ENCODE peak calls at places on chromosomes 4 and X, in ten cellular contexts. One of them, this sample, is unnamed.

GRCh38 chr4:113678651-113679050 is 82.9 kb downstream of the CAMK2D start:
- DNase-seq in LHCN-M2: no peak
- DNase-seq in left ventricle myocardium inferior: no peak
- DNase-seq in posterior vena cava: no peak
- DNase-seq in activated naive CD4-positive, alpha-beta T cell: no peak
- DNase-seq in GM03348: peak
- DNase-seq in amniotic stem cell: no peak
- DNase-seq in stromal cell of bone marrow: no peak
- DNase-seq in neuronal stem cell: no peak
- DNase-seq in stimulated activated CD8-positive, alpha-beta memory T cell treated with anti-CD3 and anti-CD28 coated beads, Interleukin-4, amount 100 ng/mL, for 1 hour: no peak
- DNase-seq in this sample: no peak

GRCh38 chrX:135741192-135741715 is 26.7 kb downstream of the CT45A3 start:
- DNase-seq in stimulated activated CD8-positive, alpha-beta memory T cell treated with anti-CD3 and anti-CD28 coated beads, Interleukin-4, amount 100 ng/mL, for 1 hour: no peak
- DNase-seq in stromal cell of bone marrow: no peak
- DNase-seq in posterior vena cava: peak
- DNase-seq in activated naive CD4-positive, alpha-beta T cell: no peak
- DNase-seq in amniotic stem cell: no peak
- DNase-seq in LHCN-M2: no peak
- DNase-seq in GM03348: no peak
- DNase-seq in left ventricle myocardium inferior: no peak
- DNase-seq in neuronal stem cell: no peak
- DNase-seq in this sample: no peak

GRCh38 chr4:147535161-147535560 is 54.3 kb downstream of the EDNRA start:
- DNase-seq in amniotic stem cell: no peak
- DNase-seq in LHCN-M2: no peak
- DNase-seq in left ventricle myocardium inferior: no peak
- DNase-seq in posterior vena cava: no peak
- DNase-seq in activated naive CD4-positive, alpha-beta T cell: no peak
- DNase-seq in GM03348: no peak
- DNase-seq in stromal cell of bone marrow: no peak
- DNase-seq in neuronal stem cell: no peak
- DNase-seq in stimulated activated CD8-positive, alpha-beta memory T cell treated with anti-CD3 and anti-CD28 coated beads, Interleukin-4, amount 100 ng/mL, for 1 hour: no peak
- DNase-seq in this sample: no peak

GRCh38 chrX:38312436-38312835 is 14.9 kb downstream of the RPGR start:
- DNase-seq in stromal cell of bone marrow: peak
- DNase-seq in stimulated activated CD8-positive, alpha-beta memory T cell treated with anti-CD3 and anti-CD28 coated beads, Interleukin-4, amount 100 ng/mL, for 1 hour: no peak
- DNase-seq in left ventricle myocardium inferior: no peak
- DNase-seq in LHCN-M2: peak
- DNase-seq in GM03348: peak
- DNase-seq in activated naive CD4-positive, alpha-beta T cell: no peak
- DNase-seq in amniotic stem cell: peak
- DNase-seq in neuronal stem cell: no peak
- DNase-seq in posterior vena cava: no peak
- DNase-seq in this sample: no peak

GRCh38 chr4:148735432-148736155 is 293.4 kb upstream of the NR3C2 start:
- DNase-seq in stimulated activated CD8-positive, alpha-beta memory T cell treated with anti-CD3 and anti-CD28 coated beads, Interleukin-4, amount 100 ng/mL, for 1 hour: no peak
- DNase-seq in posterior vena cava: no peak
- DNase-seq in neuronal stem cell: no peak
- DNase-seq in amniotic stem cell: no peak
- DNase-seq in LHCN-M2: no peak
- DNase-seq in GM03348: no peak
- DNase-seq in activated naive CD4-positive, alpha-beta T cell: no peak
- DNase-seq in left ventricle myocardium inferior: no peak
- DNase-seq in stromal cell of bone marrow: no peak
- DNase-seq in this sample: no peak

GRCh38 chrX:136880003-136880451 is 498 bp downstream of the RBMX start:
- DNase-seq in stromal cell of bone marrow: no peak
- DNase-seq in GM03348: peak
- DNase-seq in posterior vena cava: no peak
- DNase-seq in stimulated activated CD8-positive, alpha-beta memory T cell treated with anti-CD3 and anti-CD28 coated beads, Interleukin-4, amount 100 ng/mL, for 1 hour: peak
- DNase-seq in LHCN-M2: peak
- DNase-seq in activated naive CD4-positive, alpha-beta T cell: peak
- DNase-seq in amniotic stem cell: no peak
- DNase-seq in left ventricle myocardium inferior: peak
- DNase-seq in neuronal stem cell: no peak
- DNase-seq in this sample: peak

GRCh38 chr4:139887378-139887801 is 221.8 kb downstream of the MGST2 start:
- DNase-seq in stromal cell of bone marrow: no peak
- DNase-seq in activated naive CD4-positive, alpha-beta T cell: no peak
- DNase-seq in amniotic stem cell: no peak
- DNase-seq in GM03348: no peak
- DNase-seq in neuronal stem cell: no peak
- DNase-seq in LHCN-M2: peak
- DNase-seq in posterior vena cava: no peak
- DNase-seq in stimulated activated CD8-positive, alpha-beta memory T cell treated with anti-CD3 and anti-CD28 coated beads, Interleukin-4, amount 100 ng/mL, for 1 hour: no peak
- DNase-seq in left ventricle myocardium inferior: no peak
- DNase-seq in this sample: no peak

GRCh38 chr4:89283226-89283974 is 24.2 kb downstream of the GPRIN3 start:
- DNase-seq in activated naive CD4-positive, alpha-beta T cell: no peak
- DNase-seq in amniotic stem cell: no peak
- DNase-seq in stimulated activated CD8-positive, alpha-beta memory T cell treated with anti-CD3 and anti-CD28 coated beads, Interleukin-4, amount 100 ng/mL, for 1 hour: no peak
- DNase-seq in neuronal stem cell: no peak
- DNase-seq in stromal cell of bone marrow: no peak
- DNase-seq in left ventricle myocardium inferior: no peak
- DNase-seq in LHCN-M2: peak
- DNase-seq in posterior vena cava: no peak
- DNase-seq in GM03348: no peak
- DNase-seq in this sample: peak

GRCh38 chr4:149980941-149981340 is 97.3 kb upstream of the DCLK2 start:
- DNase-seq in GM03348: peak
- DNase-seq in stromal cell of bone marrow: peak
- DNase-seq in LHCN-M2: peak
- DNase-seq in posterior vena cava: no peak
- DNase-seq in stimulated activated CD8-positive, alpha-beta memory T cell treated with anti-CD3 and anti-CD28 coated beads, Interleukin-4, amount 100 ng/mL, for 1 hour: peak
- DNase-seq in left ventricle myocardium inferior: peak
- DNase-seq in activated naive CD4-positive, alpha-beta T cell: peak
- DNase-seq in neuronal stem cell: peak
- DNase-seq in amniotic stem cell: peak
- DNase-seq in this sample: no peak

GRCh38 chrX:17689971-17690409 is 47.3 kb upstream of the SCML1 start:
- DNase-seq in GM03348: peak
- DNase-seq in activated naive CD4-positive, alpha-beta T cell: no peak
- DNase-seq in amniotic stem cell: peak
- DNase-seq in stromal cell of bone marrow: peak
- DNase-seq in posterior vena cava: no peak
- DNase-seq in stimulated activated CD8-positive, alpha-beta memory T cell treated with anti-CD3 and anti-CD28 coated beads, Interleukin-4, amount 100 ng/mL, for 1 hour: no peak
- DNase-seq in neuronal stem cell: peak
- DNase-seq in left ventricle myocardium inferior: no peak
- DNase-seq in LHCN-M2: peak
- DNase-seq in this sample: no peak

GRCh38 chr4:77201343-77201742 is 44.3 kb downstream of the CCNG2 start:
- DNase-seq in GM03348: no peak
- DNase-seq in amniotic stem cell: no peak
- DNase-seq in neuronal stem cell: no peak
- DNase-seq in activated naive CD4-positive, alpha-beta T cell: no peak
- DNase-seq in left ventricle myocardium inferior: no peak
- DNase-seq in LHCN-M2: no peak
- DNase-seq in posterior vena cava: no peak
- DNase-seq in stimulated activated CD8-positive, alpha-beta memory T cell treated with anti-CD3 and anti-CD28 coated beads, Interleukin-4, amount 100 ng/mL, for 1 hour: no peak
- DNase-seq in stromal cell of bone marrow: no peak
- DNase-seq in this sample: no peak

GRCh38 chrX:136747003-136747986 is 33.4 kb downstream of the ARHGEF6 start:
- DNase-seq in activated naive CD4-positive, alpha-beta T cell: no peak
- DNase-seq in neuronal stem cell: no peak
- DNase-seq in LHCN-M2: peak
- DNase-seq in posterior vena cava: no peak
- DNase-seq in GM03348: no peak
- DNase-seq in amniotic stem cell: no peak
- DNase-seq in stromal cell of bone marrow: no peak
- DNase-seq in left ventricle myocardium inferior: no peak
- DNase-seq in stimulated activated CD8-positive, alpha-beta memory T cell treated with anti-CD3 and anti-CD28 coated beads, Interleukin-4, amount 100 ng/mL, for 1 hour: no peak
- DNase-seq in this sample: no peak

GRCh38 chr4:33780952-33781655 is 2463.2 kb downstream of the ARAP2 start:
- DNase-seq in neuronal stem cell: no peak
- DNase-seq in GM03348: peak
- DNase-seq in posterior vena cava: no peak
- DNase-seq in stromal cell of bone marrow: peak
- DNase-seq in LHCN-M2: peak
- DNase-seq in amniotic stem cell: peak
- DNase-seq in activated naive CD4-positive, alpha-beta T cell: no peak
- DNase-seq in stimulated activated CD8-positive, alpha-beta memory T cell treated with anti-CD3 and anti-CD28 coated beads, Interleukin-4, amount 100 ng/mL, for 1 hour: no peak
- DNase-seq in left ventricle myocardium inferior: no peak
- DNase-seq in this sample: no peak

GRCh38 chr4:127875791-127876190 is 4.9 kb upstream of the PLK4 start:
- DNase-seq in neuronal stem cell: no peak
- DNase-seq in activated naive CD4-positive, alpha-beta T cell: no peak
- DNase-seq in amniotic stem cell: no peak
- DNase-seq in posterior vena cava: no peak
- DNase-seq in GM03348: peak
- DNase-seq in left ventricle myocardium inferior: no peak
- DNase-seq in stromal cell of bone marrow: no peak
- DNase-seq in stimulated activated CD8-positive, alpha-beta memory T cell treated with anti-CD3 and anti-CD28 coated beads, Interleukin-4, amount 100 ng/mL, for 1 hour: no peak
- DNase-seq in LHCN-M2: no peak
- DNase-seq in this sample: no peak

GRCh38 chr4:119289313-119289712 is 32.6 kb downstream of the FABP2 start:
- DNase-seq in amniotic stem cell: no peak
- DNase-seq in posterior vena cava: no peak
- DNase-seq in stromal cell of bone marrow: no peak
- DNase-seq in left ventricle myocardium inferior: no peak
- DNase-seq in stimulated activated CD8-positive, alpha-beta memory T cell treated with anti-CD3 and anti-CD28 coated beads, Interleukin-4, amount 100 ng/mL, for 1 hour: no peak
- DNase-seq in LHCN-M2: no peak
- DNase-seq in GM03348: no peak
- DNase-seq in neuronal stem cell: no peak
- DNase-seq in activated naive CD4-positive, alpha-beta T cell: no peak
- DNase-seq in this sample: no peak

GRCh38 chr4:10345381-10345784 is 111.8 kb downstream of the ZNF518B start:
- DNase-seq in posterior vena cava: no peak
- DNase-seq in stromal cell of bone marrow: no peak
- DNase-seq in LHCN-M2: no peak
- DNase-seq in GM03348: no peak
- DNase-seq in left ventricle myocardium inferior: no peak
- DNase-seq in stimulated activated CD8-positive, alpha-beta memory T cell treated with anti-CD3 and anti-CD28 coated beads, Interleukin-4, amount 100 ng/mL, for 1 hour: no peak
- DNase-seq in neuronal stem cell: no peak
- DNase-seq in activated naive CD4-positive, alpha-beta T cell: no peak
- DNase-seq in amniotic stem cell: no peak
- DNase-seq in this sample: no peak

GRCh38 chrX:20857746-20858145 is 516.5 kb upstream of the CNKSR2 start:
- DNase-seq in stimulated activated CD8-positive, alpha-beta memory T cell treated with anti-CD3 and anti-CD28 coated beads, Interleukin-4, amount 100 ng/mL, for 1 hour: no peak
- DNase-seq in left ventricle myocardium inferior: no peak
- DNase-seq in stromal cell of bone marrow: peak
- DNase-seq in posterior vena cava: no peak
- DNase-seq in LHCN-M2: peak
- DNase-seq in GM03348: peak
- DNase-seq in activated naive CD4-positive, alpha-beta T cell: no peak
- DNase-seq in amniotic stem cell: no peak
- DNase-seq in neuronal stem cell: peak
- DNase-seq in this sample: no peak

GRCh38 chr4:157043131-157043530 is 32.8 kb upstream of the GLRB start:
- DNase-seq in left ventricle myocardium inferior: no peak
- DNase-seq in GM03348: peak
- DNase-seq in neuronal stem cell: peak
- DNase-seq in amniotic stem cell: no peak
- DNase-seq in posterior vena cava: no peak
- DNase-seq in LHCN-M2: peak
- DNase-seq in activated naive CD4-positive, alpha-beta T cell: no peak
- DNase-seq in stimulated activated CD8-positive, alpha-beta memory T cell treated with anti-CD3 and anti-CD28 coated beads, Interleukin-4, amount 100 ng/mL, for 1 hour: no peak
- DNase-seq in stromal cell of bone marrow: no peak
- DNase-seq in this sample: no peak

GRCh38 chr4:73335717-73336116 is 68.4 kb upstream of the ALB start:
- DNase-seq in LHCN-M2: no peak
- DNase-seq in activated naive CD4-positive, alpha-beta T cell: no peak
- DNase-seq in posterior vena cava: no peak
- DNase-seq in amniotic stem cell: no peak
- DNase-seq in GM03348: no peak
- DNase-seq in left ventricle myocardium inferior: no peak
- DNase-seq in neuronal stem cell: no peak
- DNase-seq in stimulated activated CD8-positive, alpha-beta memory T cell treated with anti-CD3 and anti-CD28 coated beads, Interleukin-4, amount 100 ng/mL, for 1 hour: no peak
- DNase-seq in stromal cell of bone marrow: no peak
- DNase-seq in this sample: no peak

GRCh38 chrX:140672840-140673731 is 36.5 kb upstream of the LINC00632 start:
- DNase-seq in activated naive CD4-positive, alpha-beta T cell: no peak
- DNase-seq in posterior vena cava: no peak
- DNase-seq in LHCN-M2: no peak
- DNase-seq in stimulated activated CD8-positive, alpha-beta memory T cell treated with anti-CD3 and anti-CD28 coated beads, Interleukin-4, amount 100 ng/mL, for 1 hour: no peak
- DNase-seq in amniotic stem cell: no peak
- DNase-seq in neuronal stem cell: no peak
- DNase-seq in GM03348: no peak
- DNase-seq in stromal cell of bone marrow: no peak
- DNase-seq in left ventricle myocardium inferior: no peak
- DNase-seq in this sample: no peak

GRCh38 chr4:25863906-25864418 is 1.2 kb upstream of the SEL1L3 start:
- DNase-seq in stimulated activated CD8-positive, alpha-beta memory T cell treated with anti-CD3 and anti-CD28 coated beads, Interleukin-4, amount 100 ng/mL, for 1 hour: no peak
- DNase-seq in stromal cell of bone marrow: no peak
- DNase-seq in left ventricle myocardium inferior: no peak
- DNase-seq in posterior vena cava: no peak
- DNase-seq in LHCN-M2: no peak
- DNase-seq in activated naive CD4-positive, alpha-beta T cell: no peak
- DNase-seq in GM03348: no peak
- DNase-seq in neuronal stem cell: no peak
- DNase-seq in amniotic stem cell: no peak
- DNase-seq in this sample: no peak

GRCh38 chr4:180832086-180832485 is 1411.1 kb upstream of the TENM3 start:
- DNase-seq in neuronal stem cell: no peak
- DNase-seq in activated naive CD4-positive, alpha-beta T cell: no peak
- DNase-seq in LHCN-M2: peak
- DNase-seq in GM03348: no peak
- DNase-seq in amniotic stem cell: no peak
- DNase-seq in left ventricle myocardium inferior: no peak
- DNase-seq in stimulated activated CD8-positive, alpha-beta memory T cell treated with anti-CD3 and anti-CD28 coated beads, Interleukin-4, amount 100 ng/mL, for 1 hour: no peak
- DNase-seq in stromal cell of bone marrow: no peak
- DNase-seq in posterior vena cava: no peak
- DNase-seq in this sample: no peak

GRCh38 chr4:15198070-15198727 is 195.9 kb downstream of the CPEB2 start:
- DNase-seq in activated naive CD4-positive, alpha-beta T cell: no peak
- DNase-seq in amniotic stem cell: no peak
- DNase-seq in stromal cell of bone marrow: no peak
- DNase-seq in left ventricle myocardium inferior: peak
- DNase-seq in GM03348: no peak
- DNase-seq in posterior vena cava: no peak
- DNase-seq in LHCN-M2: peak
- DNase-seq in stimulated activated CD8-positive, alpha-beta memory T cell treated with anti-CD3 and anti-CD28 coated beads, Interleukin-4, amount 100 ng/mL, for 1 hour: no peak
- DNase-seq in neuronal stem cell: no peak
- DNase-seq in this sample: no peak

GRCh38 chr4:10659251-10659650 is 25.3 kb downstream of the CLNK start:
- DNase-seq in left ventricle myocardium inferior: no peak
- DNase-seq in stimulated activated CD8-positive, alpha-beta memory T cell treated with anti-CD3 and anti-CD28 coated beads, Interleukin-4, amount 100 ng/mL, for 1 hour: no peak
- DNase-seq in neuronal stem cell: no peak
- DNase-seq in posterior vena cava: no peak
- DNase-seq in activated naive CD4-positive, alpha-beta T cell: no peak
- DNase-seq in amniotic stem cell: no peak
- DNase-seq in GM03348: no peak
- DNase-seq in stromal cell of bone marrow: no peak
- DNase-seq in LHCN-M2: no peak
- DNase-seq in this sample: no peak

GRCh38 chr4:88985088-88985779 is 71.8 kb downstream of the FAM13A start:
- DNase-seq in LHCN-M2: peak
- DNase-seq in GM03348: peak
- DNase-seq in activated naive CD4-positive, alpha-beta T cell: no peak
- DNase-seq in amniotic stem cell: no peak
- DNase-seq in left ventricle myocardium inferior: no peak
- DNase-seq in stimulated activated CD8-positive, alpha-beta memory T cell treated with anti-CD3 and anti-CD28 coated beads, Interleukin-4, amount 100 ng/mL, for 1 hour: no peak
- DNase-seq in posterior vena cava: no peak
- DNase-seq in neuronal stem cell: no peak
- DNase-seq in stromal cell of bone marrow: peak
- DNase-seq in this sample: no peak

GRCh38 chr4:24730256-24731001 is 64.9 kb upstream of the SOD3 start:
- DNase-seq in activated naive CD4-positive, alpha-beta T cell: no peak
- DNase-seq in stromal cell of bone marrow: peak
- DNase-seq in left ventricle myocardium inferior: peak
- DNase-seq in stimulated activated CD8-positive, alpha-beta memory T cell treated with anti-CD3 and anti-CD28 coated beads, Interleukin-4, amount 100 ng/mL, for 1 hour: no peak
- DNase-seq in amniotic stem cell: no peak
- DNase-seq in LHCN-M2: peak
- DNase-seq in neuronal stem cell: no peak
- DNase-seq in GM03348: peak
- DNase-seq in posterior vena cava: peak
- DNase-seq in this sample: no peak

GRCh38 chrX:127558811-127559210 is 493.4 kb downstream of the ACTRT1 start:
- DNase-seq in amniotic stem cell: no peak
- DNase-seq in LHCN-M2: no peak
- DNase-seq in stimulated activated CD8-positive, alpha-beta memory T cell treated with anti-CD3 and anti-CD28 coated beads, Interleukin-4, amount 100 ng/mL, for 1 hour: no peak
- DNase-seq in left ventricle myocardium inferior: no peak
- DNase-seq in stromal cell of bone marrow: no peak
- DNase-seq in GM03348: no peak
- DNase-seq in neuronal stem cell: no peak
- DNase-seq in posterior vena cava: no peak
- DNase-seq in activated naive CD4-positive, alpha-beta T cell: no peak
- DNase-seq in this sample: no peak

GRCh38 chr4:86664959-86665358 is 70.8 kb downstream of the PTPN13 start:
- DNase-seq in left ventricle myocardium inferior: no peak
- DNase-seq in stromal cell of bone marrow: peak
- DNase-seq in neuronal stem cell: no peak
- DNase-seq in stimulated activated CD8-positive, alpha-beta memory T cell treated with anti-CD3 and anti-CD28 coated beads, Interleukin-4, amount 100 ng/mL, for 1 hour: no peak
- DNase-seq in amniotic stem cell: no peak
- DNase-seq in posterior vena cava: no peak
- DNase-seq in activated naive CD4-positive, alpha-beta T cell: no peak
- DNase-seq in LHCN-M2: peak
- DNase-seq in GM03348: peak
- DNase-seq in this sample: no peak